ENCODE peak calls at places on chromosomes 6 and 20, in ten cellular contexts. Q, C, X, P, H, N, K, E, F and I are unnamed samples.

GRCh38 chr6:12602342-12602741 is 114.2 kb upstream of the PHACTR1 start:
- DNase-seq in Q (no peak), K (no peak), P (no peak), H (no peak), N (no peak), C (no peak), E (no peak), X (no peak), F (no peak), I (no peak)

GRCh38 chr20:44694159-44694558 is 21.0 kb upstream of the CCN5 start:
- DNase-seq in K (no peak), F (no peak), Q (no peak), P (no peak), E (no peak), X (no peak), H (no peak), N (no peak), C (no peak), I (no peak)

GRCh38 chr20:1301031-1301529 is 27.9 kb downstream of the SDCBP2 start:
- DNase-seq in E (no peak), N (no peak), H (no peak), F (peak; percentile 77), X (no peak), Q (no peak), P (peak; percentile 43), C (no peak), K (no peak), I (peak; percentile 91)

GRCh38 chr20:57048027-57048869 is 218.2 kb downstream of the BMP7 start:
- DNase-seq in H (peak; percentile 76), F (peak; percentile 36), C (peak; percentile 59), P (peak; percentile 80), K (no peak), N (no peak), Q (no peak), X (no peak), E (peak; percentile 31), I (peak; percentile 90)

GRCh38 chr20:41717464-41717863 is 99.3 kb upstream of the CHD6 start:
- DNase-seq in P (no peak), N (no peak), K (no peak), Q (no peak), C (peak; percentile 44), X (no peak), H (no peak), E (peak; percentile 88), F (no peak), I (no peak)

GRCh38 chr6:20213271-20213798 is 1.1 kb upstream of the MBOAT1 start:
- DNase-seq in F (no peak), P (no peak), X (no peak), Q (no peak), C (no peak), N (no peak), K (no peak), H (no peak), E (no peak), I (no peak)

GRCh38 chr6:71457883-71458282 is 169.3 kb downstream of the OGFRL1 start:
- DNase-seq in H (peak; percentile 21), E (no peak), X (no peak), N (no peak), F (no peak), C (no peak), K (no peak), Q (no peak), P (no peak), I (no peak)

GRCh38 chr6:125273965-125274364 is 27.8 kb downstream of the HDDC2 start:
- DNase-seq in Q (no peak), C (no peak), K (no peak), X (no peak), P (no peak), H (no peak), N (no peak), F (peak; percentile 86), E (no peak), I (no peak)

GRCh38 chr20:48298424-48298823 is 513.1 kb upstream of the SULF2 start:
- DNase-seq in F (no peak), K (no peak), N (no peak), P (no peak), E (no peak), H (no peak), C (no peak), Q (no peak), X (no peak), I (no peak)

GRCh38 chr6:115514656-115515055 is 546.0 kb downstream of the FRK start:
- DNase-seq in X (no peak), K (no peak), E (peak; percentile 13), N (no peak), H (no peak), Q (no peak), P (no peak), F (no peak), C (peak; percentile 24), I (no peak)

GRCh38 chr6:134123666-134124208 is 71.3 kb upstream of the SLC2A12 start:
- DNase-seq in N (no peak), F (peak; percentile 33), C (peak; percentile 74), K (no peak), X (peak; percentile 65), E (no peak), P (peak; percentile 72), H (peak; percentile 75), Q (no peak), I (peak; percentile 79)

GRCh38 chr6:37826188-37826587 is 6.7 kb downstream of the ZFAND3 start:
- DNase-seq in N (no peak), F (no peak), H (no peak), K (no peak), X (no peak), P (no peak), E (no peak), C (no peak), Q (no peak), I (no peak)

GRCh38 chr6:99458319-99458718 is 33.2 kb upstream of the PNISR start:
- DNase-seq in P (peak; percentile 51), F (peak; percentile 7), N (no peak), E (no peak), H (peak; percentile 13), C (peak; percentile 6), K (no peak), Q (no peak), X (no peak), I (peak; percentile 51)

GRCh38 chr6:98764378-98764911 is 69.9 kb upstream of the POU3F2 start:
- DNase-seq in K (no peak), N (no peak), C (no peak), E (no peak), F (no peak), P (no peak), X (no peak), H (peak; percentile 7), Q (no peak), I (no peak)

GRCh38 chr6:20198764-20199174 is 13.5 kb downstream of the MBOAT1 start:
- DNase-seq in Q (no peak), K (no peak), C (peak; percentile 28), X (no peak), F (no peak), N (no peak), H (no peak), E (no peak), P (no peak), I (no peak)

GRCh38 chr6:82589509-82590206 is 226.0 kb downstream of the TPBG start:
- DNase-seq in Q (no peak), X (no peak), F (no peak), P (peak; percentile 18), C (peak; percentile 13), E (peak; percentile 15), K (no peak), H (peak; percentile 48), N (no peak), I (peak; percentile 75)

GRCh38 chr6:42742116-42742894 is 3.6 kb downstream of the TBCC start:
- DNase-seq in Q (no peak), P (no peak), X (no peak), F (no peak), C (no peak), E (no peak), K (no peak), N (no peak), H (no peak), I (no peak)

GRCh38 chr6:139927236-139927635 is 552.8 kb upstream of the CITED2 start:
- DNase-seq in Q (no peak), P (no peak), E (no peak), H (no peak), K (no peak), F (no peak), X (no peak), C (no peak), N (no peak), I (no peak)
- TF ChIP-seq CTCF in Q (peak; percentile 25), P (peak; percentile 35), E (no peak), H (peak; percentile 57), K (peak; percentile 9), F (no peak), X (peak; percentile 37), C (peak; percentile 23), N (no peak), I (peak; percentile 58)

DNA sequence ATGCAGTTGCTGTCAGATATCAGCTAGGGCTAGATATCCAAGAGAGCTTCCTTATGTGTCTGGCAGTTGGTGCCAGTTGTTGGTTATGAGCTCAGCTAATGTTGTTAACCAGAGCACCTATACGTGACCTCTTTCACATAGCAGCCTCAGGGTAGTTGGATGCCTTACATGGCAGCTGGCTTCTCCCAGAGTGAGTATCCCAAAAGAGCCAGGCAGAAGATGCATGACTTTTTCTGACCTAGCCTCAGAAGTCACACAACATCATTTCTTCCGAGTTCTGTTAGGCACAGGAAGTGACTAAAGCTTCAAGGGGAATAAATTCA is 175.7 kb downstream of the VEGFA start:
- DNase-seq in E (no peak), N (no peak), P (no peak), K (no peak), H (no peak), C (no peak), Q (no peak), X (no peak), F (no peak), I (no peak)
- H3K4me3 ChIP-seq in E (no peak overlapping the region), N (no peak overlapping the region), P (no peak overlapping the region), K (no peak overlapping the region), H (no peak overlapping the region), C (no peak overlapping the region), Q (no peak overlapping the region), X (no peak overlapping the region), F (no peak overlapping the region), I (peak overlapping the region; percentile 19)

GRCh38 chr20:17589161-17589834 is 19.4 kb downstream of the DSTN start:
- DNase-seq in F (no peak), Q (no peak), K (no peak), N (no peak), E (peak; percentile 62), P (no peak), H (no peak), C (no peak), X (no peak), I (no peak)
- H3K4me1 ChIP-seq in F (peaks cover 15% of the 10 kb centered on the region), Q (peaks cover 92% of the 10 kb centered on the region), K (peaks cover 24% of the 10 kb centered on the region), N (peaks cover 14% of the 10 kb centered on the region), E (peaks cover 98% of the 10 kb centered on the region), P (peaks cover 6% of the 10 kb centered on the region), H (no peaks in the 10 kb centered on the region), C (peaks cover 23% of the 10 kb centered on the region), X (peaks cover 37% of the 10 kb centered on the region), I (peaks cover 4% of the 10 kb centered on the region)

DNA sequence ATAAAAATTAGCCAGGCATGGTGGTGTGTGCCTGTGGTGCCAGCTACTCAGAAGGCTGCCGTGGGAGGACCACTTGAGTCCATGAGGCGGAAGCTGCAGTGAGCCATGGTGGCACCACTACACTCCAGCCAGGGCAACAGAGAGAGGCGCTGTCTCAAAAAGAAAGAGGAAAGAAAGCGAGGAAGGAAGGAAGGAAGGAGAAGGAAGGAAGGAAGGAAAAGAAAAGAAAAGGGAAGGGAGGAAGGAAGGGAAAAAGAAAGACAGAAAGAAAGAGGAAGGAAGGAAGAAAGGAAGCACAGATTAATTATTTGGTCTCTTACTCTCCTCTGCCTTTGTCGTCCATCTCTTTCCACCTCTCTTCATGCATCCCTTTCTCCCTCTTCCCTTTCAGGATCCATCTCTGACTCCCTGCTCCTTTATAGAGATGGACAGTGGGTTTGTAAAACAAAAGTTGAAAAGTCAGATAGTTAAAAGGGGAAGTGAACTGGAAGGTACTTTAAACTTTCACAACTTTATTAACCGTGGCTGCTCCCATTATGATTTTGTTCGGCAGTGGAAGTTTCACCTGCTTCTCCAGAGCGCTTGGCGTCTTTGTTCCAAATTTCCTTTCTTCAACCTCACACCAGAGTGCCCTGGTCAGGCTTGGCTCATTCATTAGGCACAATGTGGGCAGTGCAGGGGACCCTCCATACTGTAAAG is 1.5 kb downstream of the HLA-DQA1 start:
- DNase-seq in E (no peak), X (no peak), P (no peak), K (no peak), C (no peak), Q (no peak), H (no peak), F (no peak), N (no peak), I (no peak)
- TF ChIP-seq CTCF in E (no peak), X (no peak), P (no peak), K (no peak), C (no peak), Q (no peak), H (no peak), F (no peak), N (no peak), I (no peak)